ENCODE peak calls at places on chromosomes 5 and 9, in ten cellular contexts. One of them, this sample, is unnamed.

GRCh38 chr5:144042157-144042556 is 128.3 kb downstream of the YIPF5 start:
- DNase-seq in heart left ventricle: no peak
- DNase-seq in tibial artery: no peak
- DNase-seq in H1: no peak
- DNase-seq in upper lobe of right lung: no peak
- DNase-seq in mammary epithelial cell: no peak
- DNase-seq in heart right ventricle: no peak
- DNase-seq in astrocyte: no peak
- DNase-seq in CD4-positive, alpha-beta memory T cell: no peak
- DNase-seq in A549: no peak
- DNase-seq in this sample: no peak

GRCh38 chr9:31916591-31917223 is 467.7 kb upstream of the ACO1 start:
- DNase-seq in mammary epithelial cell: no peak
- DNase-seq in upper lobe of right lung: no peak
- DNase-seq in H1: peak; percentile 51
- DNase-seq in CD4-positive, alpha-beta memory T cell: no peak
- DNase-seq in A549: no peak
- DNase-seq in heart left ventricle: no peak
- DNase-seq in tibial artery: no peak
- DNase-seq in heart right ventricle: no peak
- DNase-seq in astrocyte: no peak
- DNase-seq in this sample: no peak

GRCh38 chr9:121376214-121376830 is 6.3 kb upstream of the STOM start:
- DNase-seq in heart right ventricle: no peak
- DNase-seq in mammary epithelial cell: no peak
- DNase-seq in H1: no peak
- DNase-seq in upper lobe of right lung: no peak
- DNase-seq in heart left ventricle: no peak
- DNase-seq in A549: no peak
- DNase-seq in astrocyte: no peak
- DNase-seq in CD4-positive, alpha-beta memory T cell: peak; percentile 29
- DNase-seq in tibial artery: no peak
- DNase-seq in this sample: no peak

GRCh38 chr5:123086376-123087055 is 2.5 kb upstream of the PRDM6 start:
- DNase-seq in H1: peak; percentile 75
- DNase-seq in mammary epithelial cell: no peak
- DNase-seq in heart right ventricle: no peak
- DNase-seq in upper lobe of right lung: no peak
- DNase-seq in heart left ventricle: no peak
- DNase-seq in astrocyte: no peak
- DNase-seq in tibial artery: no peak
- DNase-seq in CD4-positive, alpha-beta memory T cell: no peak
- DNase-seq in A549: no peak
- DNase-seq in this sample: no peak

GRCh38 chr9:72041775-72042194 is 18.6 kb downstream of the C9orf57 start:
- DNase-seq in H1: no peak
- DNase-seq in tibial artery: peak; percentile 73
- DNase-seq in heart left ventricle: peak; percentile 60
- DNase-seq in A549: no peak
- DNase-seq in CD4-positive, alpha-beta memory T cell: no peak
- DNase-seq in astrocyte: peak; percentile 80
- DNase-seq in heart right ventricle: peak; percentile 36
- DNase-seq in mammary epithelial cell: peak; percentile 73
- DNase-seq in upper lobe of right lung: peak; percentile 81
- DNase-seq in this sample: no peak

GRCh38 chr5:122858451-122858850 is 13.0 kb downstream of the SNX24 start:
- DNase-seq in heart left ventricle: no peak
- DNase-seq in A549: no peak
- DNase-seq in upper lobe of right lung: no peak
- DNase-seq in H1: no peak
- DNase-seq in mammary epithelial cell: peak; percentile 77
- DNase-seq in tibial artery: no peak
- DNase-seq in astrocyte: peak; percentile 23
- DNase-seq in heart right ventricle: no peak
- DNase-seq in CD4-positive, alpha-beta memory T cell: no peak
- DNase-seq in this sample: no peak

GRCh38 chr9:87601175-87601574 is 103.5 kb downstream of the DAPK1 start:
- DNase-seq in tibial artery: peak; percentile 68
- DNase-seq in CD4-positive, alpha-beta memory T cell: no peak
- DNase-seq in astrocyte: no peak
- DNase-seq in H1: no peak
- DNase-seq in upper lobe of right lung: peak; percentile 84
- DNase-seq in mammary epithelial cell: no peak
- DNase-seq in heart right ventricle: no peak
- DNase-seq in heart left ventricle: peak; percentile 40
- DNase-seq in A549: no peak
- DNase-seq in this sample: peak; percentile 84

GRCh38 chr9:27377147-27377807 is 80.3 kb upstream of the EQTN start:
- DNase-seq in heart left ventricle: no peak
- DNase-seq in A549: peak; percentile 51
- DNase-seq in H1: no peak
- DNase-seq in CD4-positive, alpha-beta memory T cell: no peak
- DNase-seq in upper lobe of right lung: no peak
- DNase-seq in mammary epithelial cell: peak; percentile 52
- DNase-seq in astrocyte: no peak
- DNase-seq in heart right ventricle: no peak
- DNase-seq in tibial artery: no peak
- DNase-seq in this sample: no peak

GRCh38 chr9:34653131-34653530 is 1.1 kb downstream of the IL11RA start:
- DNase-seq in upper lobe of right lung: no peak
- DNase-seq in tibial artery: peak; percentile 86
- DNase-seq in mammary epithelial cell: no peak
- DNase-seq in heart left ventricle: no peak
- DNase-seq in A549: no peak
- DNase-seq in H1: no peak
- DNase-seq in astrocyte: peak; percentile 32
- DNase-seq in CD4-positive, alpha-beta memory T cell: no peak
- DNase-seq in heart right ventricle: no peak
- DNase-seq in this sample: no peak

GRCh38 chr5:176723440-176723839 is 76.2 kb downstream of the TSPAN17 start:
- DNase-seq in mammary epithelial cell: no peak
- DNase-seq in A549: no peak
- DNase-seq in upper lobe of right lung: no peak
- DNase-seq in heart left ventricle: no peak
- DNase-seq in CD4-positive, alpha-beta memory T cell: no peak
- DNase-seq in tibial artery: no peak
- DNase-seq in H1: no peak
- DNase-seq in heart right ventricle: no peak
- DNase-seq in astrocyte: no peak
- DNase-seq in this sample: no peak

GRCh38 chr9:29214162-29214520 is 1640.9 kb upstream of the C9orf72 start:
- DNase-seq in astrocyte: no peak
- DNase-seq in heart left ventricle: no peak
- DNase-seq in heart right ventricle: no peak
- DNase-seq in CD4-positive, alpha-beta memory T cell: no peak
- DNase-seq in mammary epithelial cell: peak; percentile 81
- DNase-seq in A549: peak; percentile 66
- DNase-seq in tibial artery: no peak
- DNase-seq in H1: peak; percentile 75
- DNase-seq in upper lobe of right lung: no peak
- DNase-seq in this sample: no peak

DNA sequence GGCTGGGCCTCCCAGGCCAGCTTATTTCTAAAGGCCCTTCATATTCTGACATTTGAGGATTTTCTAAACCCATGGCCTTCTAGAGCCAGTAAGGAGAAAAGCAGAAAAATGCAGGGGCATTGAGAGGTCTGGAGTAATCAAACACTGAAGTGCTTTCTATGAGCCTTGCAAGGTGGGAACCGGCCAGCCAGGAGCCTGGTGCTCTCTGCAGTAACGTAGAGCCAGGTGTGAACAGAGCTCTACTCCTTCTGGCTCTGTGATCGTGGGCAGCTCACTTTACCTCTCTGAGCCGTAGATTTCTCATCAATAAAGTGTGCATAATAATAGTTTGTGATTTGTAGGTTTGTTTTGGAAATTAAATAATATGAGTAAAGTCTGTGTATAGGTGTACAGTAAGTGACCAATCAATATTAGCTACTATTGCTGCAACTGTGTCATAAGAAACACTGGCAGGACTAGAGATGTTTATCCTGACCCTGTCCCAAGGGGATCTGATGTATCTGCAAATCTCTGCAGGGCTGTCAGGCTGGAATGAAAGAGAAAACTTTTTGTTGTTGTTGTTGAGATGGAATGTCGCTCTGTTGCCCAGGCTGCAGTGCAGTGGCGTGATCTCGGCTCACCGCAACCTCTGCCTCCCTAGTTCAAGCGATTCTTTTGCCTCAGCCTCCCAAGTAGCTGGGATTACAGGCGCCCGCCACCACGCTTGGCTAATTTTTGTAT is 2.7 kb downstream of the SYNPO start:
- DNase-seq in astrocyte: no peak
- DNase-seq in A549: no peak
- DNase-seq in mammary epithelial cell: no peak
- DNase-seq in heart left ventricle: no peak
- DNase-seq in heart right ventricle: no peak
- DNase-seq in CD4-positive, alpha-beta memory T cell: no peak
- DNase-seq in upper lobe of right lung: no peak
- DNase-seq in tibial artery: no peak
- DNase-seq in H1: no peak
- DNase-seq in this sample: no peak
- H3K4me1 ChIP-seq in astrocyte: peaks cover 70% of the 10 kb centered on the region
- H3K4me1 ChIP-seq in A549: peaks cover 70% of the 10 kb centered on the region
- H3K4me1 ChIP-seq in mammary epithelial cell: peaks cover 57% of the 10 kb centered on the region
- H3K4me1 ChIP-seq in heart left ventricle: peaks cover 98% of the 10 kb centered on the region
- H3K4me1 ChIP-seq in heart right ventricle: peaks cover 97% of the 10 kb centered on the region
- H3K4me1 ChIP-seq in CD4-positive, alpha-beta memory T cell: no peaks in the 10 kb centered on the region
- H3K4me1 ChIP-seq in upper lobe of right lung: peaks cover 84% of the 10 kb centered on the region
- H3K4me1 ChIP-seq in tibial artery: peaks cover 83% of the 10 kb centered on the region
- H3K4me1 ChIP-seq in H1: peaks cover 9% of the 10 kb centered on the region
- H3K4me1 ChIP-seq in this sample: peaks cover 44% of the 10 kb centered on the region

GRCh38 chr5:78573318-78573717 is 75.3 kb downstream of the LHFPL2 start:
- DNase-seq in mammary epithelial cell: no peak
- DNase-seq in astrocyte: no peak
- DNase-seq in heart right ventricle: no peak
- DNase-seq in upper lobe of right lung: no peak
- DNase-seq in tibial artery: no peak
- DNase-seq in heart left ventricle: peak; percentile 42
- DNase-seq in H1: no peak
- DNase-seq in A549: no peak
- DNase-seq in CD4-positive, alpha-beta memory T cell: no peak
- DNase-seq in this sample: no peak
- H3K4me1 ChIP-seq in mammary epithelial cell: peaks cover 3% of the 10 kb centered on the region
- H3K4me1 ChIP-seq in astrocyte: peaks cover 22% of the 10 kb centered on the region
- H3K4me1 ChIP-seq in heart right ventricle: peaks cover 60% of the 10 kb centered on the region
- H3K4me1 ChIP-seq in upper lobe of right lung: peaks cover 33% of the 10 kb centered on the region
- H3K4me1 ChIP-seq in tibial artery: peaks cover 9% of the 10 kb centered on the region
- H3K4me1 ChIP-seq in heart left ventricle: peaks cover 65% of the 10 kb centered on the region
- H3K4me1 ChIP-seq in H1: peaks cover 8% of the 10 kb centered on the region
- H3K4me1 ChIP-seq in A549: peaks cover 52% of the 10 kb centered on the region
- H3K4me1 ChIP-seq in CD4-positive, alpha-beta memory T cell: no peaks in the 10 kb centered on the region
- H3K4me1 ChIP-seq in this sample: peaks cover 27% of the 10 kb centered on the region

GRCh38 chr5:169772256-169772655 is 135.2 kb downstream of the DOCK2 start:
- DNase-seq in CD4-positive, alpha-beta memory T cell: no peak
- DNase-seq in heart right ventricle: no peak
- DNase-seq in tibial artery: no peak
- DNase-seq in heart left ventricle: no peak
- DNase-seq in A549: no peak
- DNase-seq in H1: no peak
- DNase-seq in upper lobe of right lung: no peak
- DNase-seq in astrocyte: no peak
- DNase-seq in mammary epithelial cell: no peak
- DNase-seq in this sample: no peak

GRCh38 chr5:169777112-169777511 is 140.0 kb downstream of the DOCK2 start:
- DNase-seq in H1: no peak
- DNase-seq in astrocyte: no peak
- DNase-seq in CD4-positive, alpha-beta memory T cell: no peak
- DNase-seq in A549: no peak
- DNase-seq in upper lobe of right lung: no peak
- DNase-seq in heart left ventricle: no peak
- DNase-seq in mammary epithelial cell: no peak
- DNase-seq in heart right ventricle: no peak
- DNase-seq in tibial artery: no peak
- DNase-seq in this sample: no peak

GRCh38 chr5:169768416-169768815 is 131.3 kb downstream of the DOCK2 start:
- DNase-seq in heart left ventricle: no peak
- DNase-seq in tibial artery: no peak
- DNase-seq in astrocyte: no peak
- DNase-seq in H1: no peak
- DNase-seq in heart right ventricle: no peak
- DNase-seq in upper lobe of right lung: no peak
- DNase-seq in mammary epithelial cell: no peak
- DNase-seq in CD4-positive, alpha-beta memory T cell: no peak
- DNase-seq in A549: no peak
- DNase-seq in this sample: no peak

GRCh38 chr5:169770109-169770508 is 133.0 kb downstream of the DOCK2 start:
- DNase-seq in CD4-positive, alpha-beta memory T cell: no peak
- DNase-seq in H1: no peak
- DNase-seq in heart right ventricle: no peak
- DNase-seq in tibial artery: no peak
- DNase-seq in upper lobe of right lung: no peak
- DNase-seq in heart left ventricle: no peak
- DNase-seq in mammary epithelial cell: no peak
- DNase-seq in A549: no peak
- DNase-seq in astrocyte: no peak
- DNase-seq in this sample: no peak

DNA sequence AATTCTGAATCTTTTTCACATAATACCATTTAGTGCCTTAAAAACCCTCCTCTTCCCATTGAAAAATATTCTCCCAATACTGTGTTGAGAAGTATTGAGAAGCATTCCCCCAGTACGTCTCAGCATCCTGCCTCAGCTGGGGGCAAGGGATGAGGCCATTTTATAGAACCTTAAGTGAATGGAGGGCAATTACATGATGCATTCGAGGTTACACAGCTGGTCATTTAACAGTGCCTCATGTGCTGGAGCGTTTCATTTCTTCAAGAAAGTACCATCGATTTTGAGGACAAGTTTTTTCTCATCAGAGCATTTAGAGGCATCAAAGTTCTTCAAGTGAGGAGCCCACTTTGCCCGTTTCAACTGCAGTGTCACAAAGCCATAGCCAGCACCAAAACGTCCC is 135.6 kb downstream of the DOCK2 start:
- DNase-seq in A549: no peak
- DNase-seq in tibial artery: no peak
- DNase-seq in mammary epithelial cell: no peak
- DNase-seq in heart right ventricle: no peak
- DNase-seq in heart left ventricle: no peak
- DNase-seq in CD4-positive, alpha-beta memory T cell: no peak
- DNase-seq in upper lobe of right lung: no peak
- DNase-seq in astrocyte: no peak
- DNase-seq in H1: no peak
- DNase-seq in this sample: no peak
- H3K4me1 ChIP-seq in A549: no peaks in the 10 kb centered on the region
- H3K4me1 ChIP-seq in tibial artery: no peaks in the 10 kb centered on the region
- H3K4me1 ChIP-seq in mammary epithelial cell: no peaks in the 10 kb centered on the region
- H3K4me1 ChIP-seq in heart right ventricle: no peaks in the 10 kb centered on the region
- H3K4me1 ChIP-seq in heart left ventricle: no peaks in the 10 kb centered on the region
- H3K4me1 ChIP-seq in CD4-positive, alpha-beta memory T cell: no peaks in the 10 kb centered on the region
- H3K4me1 ChIP-seq in upper lobe of right lung: no peaks in the 10 kb centered on the region
- H3K4me1 ChIP-seq in astrocyte: peaks cover 16% of the 10 kb centered on the region
- H3K4me1 ChIP-seq in H1: peaks cover 10% of the 10 kb centered on the region
- H3K4me1 ChIP-seq in this sample: peaks cover 3% of the 10 kb centered on the region

DNA sequence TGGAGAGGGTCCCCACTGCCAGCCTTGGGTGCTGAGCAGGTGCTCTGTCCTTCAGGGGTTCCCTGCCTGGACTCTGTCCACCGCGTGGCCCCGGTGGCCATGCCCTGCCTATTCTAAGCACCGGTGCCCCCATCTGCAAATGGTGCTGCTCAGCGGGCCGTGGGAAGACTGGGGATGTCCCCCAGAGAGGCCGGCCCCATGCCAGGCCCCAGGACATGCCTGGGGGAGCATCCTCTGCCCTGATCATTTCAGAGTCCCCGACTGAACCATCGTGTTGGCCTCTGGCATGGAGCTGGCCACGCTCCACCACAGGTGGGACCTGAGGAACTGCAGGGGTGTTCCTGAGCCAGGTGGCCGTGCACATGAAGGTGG is 64.7 kb downstream of the RXRA start:
- DNase-seq in heart right ventricle: no peak
- DNase-seq in tibial artery: no peak
- DNase-seq in upper lobe of right lung: no peak
- DNase-seq in astrocyte: no peak
- DNase-seq in H1: no peak
- DNase-seq in A549: no peak
- DNase-seq in mammary epithelial cell: no peak
- DNase-seq in heart left ventricle: no peak
- DNase-seq in CD4-positive, alpha-beta memory T cell: no peak
- DNase-seq in this sample: peak; percentile 85
- H3K4me1 ChIP-seq in heart right ventricle: peaks cover 98% of the 10 kb centered on the region
- H3K4me1 ChIP-seq in tibial artery: peaks cover 49% of the 10 kb centered on the region
- H3K4me1 ChIP-seq in upper lobe of right lung: peaks cover 74% of the 10 kb centered on the region
- H3K4me1 ChIP-seq in astrocyte: peaks cover 3% of the 10 kb centered on the region
- H3K4me1 ChIP-seq in H1: no peaks in the 10 kb centered on the region
- H3K4me1 ChIP-seq in A549: peaks cover 26% of the 10 kb centered on the region
- H3K4me1 ChIP-seq in mammary epithelial cell: peaks cover 17% of the 10 kb centered on the region
- H3K4me1 ChIP-seq in heart left ventricle: peaks cover 98% of the 10 kb centered on the region
- H3K4me1 ChIP-seq in CD4-positive, alpha-beta memory T cell: peaks cover 60% of the 10 kb centered on the region
- H3K4me1 ChIP-seq in this sample: peaks cover 84% of the 10 kb centered on the region

This sample was measured in spleen.